ENCODE peak calls at places on chromosomes 13 and 19, in six cellular contexts. U is BJ, Z is endothelial cell of umbilical vein, X is cardiac muscle cell, D is foreskin fibroblast, T is lung. F is an unnamed sample.

GRCh38 chr19:22052644-22053013 is 345 bp downstream of the ZNF257 start:
- DNase-seq in U (no peak), T (no peak), X (no peak), D (peak), Z (no peak), F (no peak)

GRCh38 chr19:48989701-48990291 is 3.3 kb downstream of the GYS1 start:
- DNase-seq in D (no peak), T (no peak), X (no peak), Z (no peak), U (peak), F (no peak)

GRCh38 chr13:93235258-93236015 is 8.8 kb downstream of the GPC6 start:
- DNase-seq in U (no peak), X (no peak), D (peak), T (no peak), Z (no peak), F (no peak)

GRCh38 chr13:61109741-61110140 is 305.9 kb downstream of the PCDH20 start:
- DNase-seq in D (no peak), X (no peak), Z (no peak), T (no peak), U (no peak), F (no peak)

GRCh38 chr19:8334458-8335342 is 8.4 kb downstream of the KANK3 start:
- DNase-seq in Z (peak), D (peak), T (no peak), X (peak), U (no peak), F (peak)

GRCh38 chr19:30028118-30028991 is 86.3 kb downstream of the URI1 start:
- DNase-seq in T (no peak), U (no peak), Z (no peak), X (no peak), D (no peak), F (no peak)

GRCh38 chr19:30556230-30556711 is 184.1 kb downstream of the ZNF536 start:
- DNase-seq in T (no peak), D (peak), U (no peak), Z (no peak), X (no peak), F (no peak)

GRCh38 chr13:114061047-114061446 is 71.4 kb downstream of the RASA3 start:
- DNase-seq in T (no peak), D (no peak), U (no peak), X (no peak), Z (no peak), F (no peak)

GRCh38 chr13:109668433-109669233 is 117.8 kb downstream of the IRS2 start:
- DNase-seq in X (no peak), Z (no peak), T (no peak), D (no peak), U (no peak), F (no peak)

GRCh38 chr19:47549341-47549768 is 23.6 kb downstream of the ZNF541 start:
- DNase-seq in D (no peak), Z (no peak), U (no peak), T (peak), X (no peak), F (no peak)

GRCh38 chr13:50594276-50594970 is 249.1 kb downstream of the DLEU7 start:
- DNase-seq in Z (no peak), D (no peak), U (no peak), X (no peak), T (no peak), F (peak)

GRCh38 chr19:54229146-54229545 is 6.3 kb upstream of the LILRB3 start:
- DNase-seq in X (no peak), T (no peak), U (no peak), D (no peak), Z (no peak), F (no peak)

GRCh38 chr19:29851769-29852521 is 40.2 kb downstream of the CCNE1 start:
- DNase-seq in D (no peak), X (no peak), Z (no peak), U (no peak), T (no peak), F (no peak)

GRCh38 chr19:42076375-42076944 is 494 bp downstream of the ZNF574 start:
- DNase-seq in Z (no peak), X (no peak), T (peak), D (no peak), U (no peak), F (no peak)

GRCh38 chr19:46409146-46409545 is 4.2 kb downstream of the CCDC8 start:
- DNase-seq in Z (no peak), T (no peak), U (no peak), D (no peak), X (no peak), F (no peak)

GRCh38 chr19:14002571-14003278 is 3.4 kb downstream of the RFX1 start:
- DNase-seq in X (no peak), D (no peak), U (no peak), Z (no peak), T (no peak), F (no peak)

GRCh38 chr19:58328999-58329398 is 2.2 kb downstream of the ZSCAN22 start:
- DNase-seq in X (peak), T (no peak), Z (no peak), D (peak), U (no peak), F (peak)

GRCh38 chr13:78621086-78621485 is 17.7 kb upstream of the POU4F1 start:
- DNase-seq in X (no peak), D (no peak), T (no peak), Z (no peak), U (no peak), F (no peak)

GRCh38 chr13:37869756-37870488 is at the start of gene TRPC4:
- DNase-seq in X (peak), Z (peak), D (peak), U (no peak), T (no peak), F (peak)

GRCh38 chr19:49210901-49211451 is 53.4 kb downstream of the TRPM4 start:
- DNase-seq in Z (no peak), X (no peak), T (no peak), U (no peak), D (no peak), F (no peak)

GRCh38 chr19:29672933-29673336 is 7.7 kb downstream of the PLEKHF1 start:
- DNase-seq in U (no peak), X (no peak), T (no peak), D (no peak), Z (no peak), F (no peak)

GRCh38 chr19:29943615-29944014 is 1.6 kb downstream of the URI1 start:
- DNase-seq in U (no peak), D (peak), T (no peak), X (no peak), Z (no peak), F (no peak)

GRCh38 chr13:71979616-71980015 is 112.6 kb upstream of the DACH1 start:
- DNase-seq in U (no peak), T (no peak), D (peak), X (peak), Z (peak), F (peak)

GRCh38 chr13:112179995-112180394 is 113.0 kb downstream of the SOX1 start:
- DNase-seq in D (no peak), X (no peak), T (no peak), U (no peak), Z (no peak), F (no peak)

GRCh38 chr13:77519808-77520207 is 15.7 kb upstream of the SCEL start:
- DNase-seq in D (no peak), T (no peak), U (no peak), X (no peak), Z (peak), F (no peak)

GRCh38 chr13:38685974-38686571 is 804 bp upstream of the FREM2 start:
- DNase-seq in D (peak), T (no peak), Z (no peak), X (peak), U (no peak), F (no peak)

GRCh38 chr13:93724187-93724586 is 497.6 kb downstream of the GPC6 start:
- DNase-seq in X (no peak), D (no peak), Z (no peak), T (no peak), U (no peak), F (no peak)

GRCh38 chr19:39196860-39197562 is at the start of gene NCCRP1:
- DNase-seq in U (no peak), Z (no peak), D (no peak), X (peak), T (no peak), F (no peak)
- H3K4me3 ChIP-seq in U (no peak), Z (no peak), D (no peak), X (peak), T (no peak), F (no peak)

GRCh38 chr13:99446242-99446641 is 55.0 kb upstream of the TM9SF2 start:
- DNase-seq in D (no peak), Z (no peak), U (no peak), T (no peak), X (no peak), F (no peak)
- TF ChIP-seq CTCF in D (no peak), Z (no peak), U (no peak), T (no peak), X (no peak), F (peak)

DNA sequence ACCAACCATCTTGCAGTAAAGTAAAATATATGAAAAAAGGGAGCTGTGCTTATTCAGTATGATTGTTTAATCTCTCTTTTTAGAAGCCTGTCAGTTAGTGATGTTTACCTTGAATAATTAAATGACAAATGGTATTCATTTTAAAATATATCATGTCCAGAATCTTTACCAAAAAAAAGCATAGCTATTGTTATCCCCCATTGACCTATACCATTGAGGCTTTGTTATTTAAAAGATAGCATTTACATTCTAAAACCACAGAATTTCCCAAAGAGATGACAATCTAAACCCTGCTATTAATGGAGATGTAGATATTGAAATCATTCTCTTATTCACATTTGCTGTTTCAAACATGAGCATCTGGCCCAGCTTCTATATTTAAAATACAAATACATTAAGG is 2.2 kb downstream of the CNMD start:
- DNase-seq in D (no peak), T (no peak), X (no peak), Z (no peak), U (no peak), F (no peak)
- H3K4me3 ChIP-seq in D (no peak), T (no peak), X (no peak), Z (no peak), U (no peak), F (no peak)

GRCh38 chr19:27744926-27745844 is 1467.8 kb downstream of the UQCRFS1 start:
- DNase-seq in T (peak), D (no peak), U (no peak), X (no peak), Z (no peak), F (no peak)

GRCh38 chr19:27750697-27751391 is 1462.1 kb downstream of the UQCRFS1 start:
- DNase-seq in D (no peak), U (no peak), Z (no peak), X (no peak), T (no peak), F (no peak)

GRCh38 chr19:27748551-27749152 is 1464.3 kb downstream of the UQCRFS1 start:
- DNase-seq in D (peak), T (no peak), U (no peak), Z (no peak), X (no peak), F (no peak)

GRCh38 chr19:27745978-27746542 is 1466.9 kb downstream of the UQCRFS1 start:
- DNase-seq in D (no peak), X (no peak), Z (no peak), U (no peak), T (peak), F (no peak)

GRCh38 chr19:27746691-27747380 is 1466.1 kb downstream of the UQCRFS1 start:
- DNase-seq in Z (no peak), X (peak), U (no peak), T (peak), D (peak), F (peak)
- TF ChIP-seq CTCF in Z (no peak), X (peak), U (peak), T (no peak), D (peak), F (peak)

DNA sequence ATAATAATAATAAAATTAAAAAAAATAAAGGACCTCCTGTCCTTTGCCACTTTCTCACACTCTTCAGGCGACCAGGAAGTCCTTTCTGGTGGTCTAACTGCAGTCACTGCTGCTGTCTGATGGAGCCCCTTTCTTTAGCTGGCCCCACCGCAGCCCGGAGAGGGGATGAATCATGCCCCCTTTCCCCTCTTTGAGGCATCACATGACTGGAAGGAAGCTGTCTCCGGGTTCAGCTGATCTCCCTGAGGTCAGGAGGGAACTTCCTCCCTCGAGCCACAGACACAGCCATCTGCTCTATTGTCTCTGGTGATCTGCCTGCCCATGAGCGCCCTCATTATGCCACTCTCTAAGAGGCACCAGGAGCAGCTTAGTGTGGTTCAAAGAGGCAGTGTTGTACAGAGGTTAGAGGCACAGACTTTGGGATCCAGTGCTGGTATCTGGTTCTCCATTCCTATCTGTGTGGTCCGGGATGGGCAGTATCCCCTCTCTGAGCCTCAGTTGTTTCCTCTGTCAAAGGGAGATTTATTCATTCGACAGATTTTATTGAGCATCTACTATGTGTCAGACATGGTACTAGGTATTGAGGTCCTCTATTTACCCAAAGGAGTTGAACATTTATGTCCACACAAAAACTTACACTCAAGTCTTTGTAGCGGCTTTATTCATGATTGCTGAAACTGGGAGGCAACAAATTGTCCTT is 30.0 kb downstream of the VAV1 start:
- DNase-seq in Z (peak), T (peak), U (no peak), D (no peak), X (no peak), F (no peak)
- H3K4me3 ChIP-seq in Z (no peak), T (no peak), U (no peak), D (no peak), X (no peak), F (no peak)

GRCh38 chr19:2732157-2732725 is 7.6 kb downstream of the SLC39A3 start:
- DNase-seq in U (no peak), X (no peak), D (no peak), Z (no peak), T (no peak), F (no peak)
- TF ChIP-seq CTCF in U (no peak), X (no peak), D (no peak), Z (no peak), T (no peak), F (no peak)

GRCh38 chr13:99985243-99985874 is 3.8 kb downstream of the ZIC2 start:
- DNase-seq in Z (no peak), D (no peak), X (peak), U (no peak), T (no peak), F (no peak)

GRCh38 chr13:99986751-99987150 is 5.2 kb downstream of the ZIC2 start:
- DNase-seq in D (no peak), T (no peak), X (no peak), U (no peak), Z (no peak), F (no peak)

GRCh38 chr13:99984463-99985242 is 3.1 kb downstream of the ZIC2 start:
- DNase-seq in T (no peak), Z (no peak), U (no peak), X (no peak), D (no peak), F (no peak)

GRCh38 chr13:99987180-99988047 is 5.8 kb downstream of the ZIC2 start:
- DNase-seq in Z (no peak), T (no peak), U (no peak), D (no peak), X (peak), F (no peak)

DNA sequence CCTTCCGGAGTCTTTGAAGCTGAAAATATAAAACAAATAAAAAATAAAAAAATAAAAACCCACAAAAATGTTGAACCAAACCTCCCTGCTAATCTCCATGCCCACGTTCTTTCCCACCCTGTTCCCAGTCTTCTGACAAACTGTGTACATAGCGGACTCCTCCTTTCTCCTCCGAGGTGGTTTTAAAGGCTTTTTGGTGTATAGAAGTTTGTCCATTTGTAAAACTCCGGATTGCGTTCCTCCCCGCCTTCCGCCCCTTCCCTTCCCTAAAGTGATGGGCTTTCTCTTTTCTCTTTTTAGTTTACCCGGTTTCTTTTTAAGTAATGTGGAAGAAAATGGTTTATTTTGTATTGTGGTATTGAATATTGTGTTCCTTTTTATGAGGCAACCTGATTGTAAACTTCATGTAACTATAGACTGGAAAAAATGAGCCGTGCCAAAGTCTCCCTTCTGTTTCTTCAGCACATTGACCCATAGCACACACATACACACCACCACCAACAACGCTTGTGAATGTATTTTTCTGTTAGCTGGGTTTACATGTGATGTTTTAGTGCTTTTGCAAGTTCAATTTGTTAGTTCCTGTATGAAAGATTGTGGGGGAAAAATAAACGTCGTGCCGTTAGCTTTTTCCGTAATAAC is 4.4 kb downstream of the ZIC2 start:
- DNase-seq in T (no peak), U (no peak), Z (no peak), D (no peak), X (peak), F (no peak)
- H3K4me3 ChIP-seq in T (no peak), U (no peak), Z (no peak), D (no peak), X (no peak), F (no peak)

DNA sequence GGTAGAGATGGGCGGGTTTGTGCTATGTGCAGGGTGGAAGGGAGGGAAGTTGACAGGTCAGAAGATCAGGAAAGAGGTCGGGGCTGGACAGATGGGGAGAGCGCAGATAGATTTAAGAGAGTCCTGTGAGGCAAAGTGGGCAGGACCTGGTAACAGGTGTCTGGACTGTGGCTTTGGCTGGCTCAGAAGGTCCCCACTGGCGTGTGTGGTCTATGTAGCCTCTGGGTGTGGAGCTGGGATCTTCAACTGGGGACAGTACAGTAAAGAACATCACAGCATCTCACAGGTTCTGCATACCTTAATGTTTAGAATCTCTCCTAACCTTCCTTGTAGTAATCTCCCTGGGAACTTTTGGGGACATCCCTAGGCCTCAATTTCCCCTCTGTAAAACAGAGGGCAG is 17.7 kb downstream of the CKM start:
- DNase-seq in Z (no peak), T (no peak), X (no peak), U (no peak), D (no peak), F (no peak)
- TF ChIP-seq CTCF in Z (no peak), T (no peak), X (no peak), U (no peak), D (no peak), F (no peak)

GRCh38 chr13:51621597-51621996 is 37.3 kb downstream of the WDFY2 start:
- DNase-seq in Z (no peak), D (no peak), X (no peak), U (no peak), T (no peak), F (no peak)

GRCh38 chr13:51623473-51623872 is 39.2 kb downstream of the WDFY2 start:
- DNase-seq in D (peak), U (peak), T (no peak), Z (no peak), X (no peak), F (no peak)

GRCh38 chr13:51618626-51619025 is 34.4 kb downstream of the WDFY2 start:
- DNase-seq in D (peak), Z (no peak), U (no peak), X (no peak), T (no peak), F (no peak)

GRCh38 chr13:51619614-51620013 is 35.4 kb downstream of the WDFY2 start:
- DNase-seq in Z (no peak), T (no peak), X (no peak), D (peak), U (peak), F (no peak)

GRCh38 chr13:51620165-51620983 is 36.1 kb downstream of the WDFY2 start:
- DNase-seq in D (no peak), Z (peak), U (no peak), T (no peak), X (no peak), F (no peak)
- H3K4me3 ChIP-seq in D (no peak), Z (no peak), U (no peak), T (no peak), X (no peak), F (no peak)

GRCh38 chr13:35789335-35790166 is 313.1 kb upstream of the MAB21L1 start:
- DNase-seq in X (peak), D (peak), T (no peak), U (no peak), Z (peak), F (no peak)
- TF ChIP-seq CTCF in X (peak), D (peak), T (no peak), U (peak), Z (peak), F (peak)